ENCODE peak calls at places on chromosomes 4 and X, in ten cellular contexts. One of them, this sample, is unnamed.

GRCh38 chrX:154516655-154517100 is 646 bp upstream of the FAM3A start:
- DNase-seq in mucosa of descending colon: peak; percentile 43
- DNase-seq in AG04450: no peak
- DNase-seq in Karpas-422: no peak
- DNase-seq in transverse colon: no peak
- DNase-seq in A549: no peak
- DNase-seq in breast epithelium: no peak
- DNase-seq in OCI-LY7: no peak
- DNase-seq in thyroid gland: peak; percentile 20
- DNase-seq in psoas muscle: no peak
- DNase-seq in this sample: no peak

GRCh38 chr4:8050555-8051206 is 107.9 kb downstream of the ABLIM2 start:
- DNase-seq in mucosa of descending colon: peak; percentile 65
- DNase-seq in AG04450: no peak
- DNase-seq in Karpas-422: no peak
- DNase-seq in transverse colon: peak; percentile 58
- DNase-seq in A549: no peak
- DNase-seq in breast epithelium: peak; percentile 26
- DNase-seq in OCI-LY7: no peak
- DNase-seq in thyroid gland: peak; percentile 93
- DNase-seq in psoas muscle: peak; percentile 90
- DNase-seq in this sample: peak; percentile 80

GRCh38 chr4:76840972-76841473 is 56.9 kb downstream of the SOWAHB start:
- DNase-seq in mucosa of descending colon: no peak
- DNase-seq in AG04450: no peak
- DNase-seq in Karpas-422: no peak
- DNase-seq in transverse colon: no peak
- DNase-seq in A549: no peak
- DNase-seq in breast epithelium: no peak
- DNase-seq in OCI-LY7: no peak
- DNase-seq in thyroid gland: no peak
- DNase-seq in psoas muscle: no peak
- DNase-seq in this sample: no peak

GRCh38 chrX:101619336-101619735 is 1.5 kb upstream of the ARMCX6 start:
- DNase-seq in mucosa of descending colon: no peak
- DNase-seq in AG04450: no peak
- DNase-seq in Karpas-422: peak; percentile 49
- DNase-seq in transverse colon: no peak
- DNase-seq in A549: no peak
- DNase-seq in breast epithelium: no peak
- DNase-seq in OCI-LY7: peak; percentile 9
- DNase-seq in thyroid gland: peak; percentile 25
- DNase-seq in psoas muscle: no peak
- DNase-seq in this sample: no peak

GRCh38 chrX:134600714-134601113 is 57.6 kb downstream of the PLAC1 start:
- DNase-seq in mucosa of descending colon: no peak
- DNase-seq in AG04450: no peak
- DNase-seq in Karpas-422: no peak
- DNase-seq in transverse colon: no peak
- DNase-seq in A549: no peak
- DNase-seq in breast epithelium: no peak
- DNase-seq in OCI-LY7: no peak
- DNase-seq in thyroid gland: no peak
- DNase-seq in psoas muscle: no peak
- DNase-seq in this sample: no peak

GRCh38 chr4:8850074-8850829 is 21.4 kb downstream of the HMX1 start:
- DNase-seq in mucosa of descending colon: no peak
- DNase-seq in AG04450: no peak
- DNase-seq in Karpas-422: no peak
- DNase-seq in transverse colon: no peak
- DNase-seq in A549: no peak
- DNase-seq in breast epithelium: no peak
- DNase-seq in OCI-LY7: no peak
- DNase-seq in thyroid gland: no peak
- DNase-seq in psoas muscle: peak; percentile 23
- DNase-seq in this sample: peak; percentile 25

GRCh38 chrX:47745386-47745785 is 86.4 kb upstream of the UXT start:
- DNase-seq in mucosa of descending colon: peak; percentile 4
- DNase-seq in AG04450: no peak
- DNase-seq in Karpas-422: no peak
- DNase-seq in transverse colon: no peak
- DNase-seq in A549: no peak
- DNase-seq in breast epithelium: no peak
- DNase-seq in OCI-LY7: no peak
- DNase-seq in thyroid gland: no peak
- DNase-seq in psoas muscle: no peak
- DNase-seq in this sample: no peak

GRCh38 chr4:55021214-55021613 is 104.2 kb downstream of the KDR start:
- DNase-seq in mucosa of descending colon: no peak
- DNase-seq in AG04450: no peak
- DNase-seq in Karpas-422: no peak
- DNase-seq in transverse colon: no peak
- DNase-seq in A549: no peak
- DNase-seq in breast epithelium: no peak
- DNase-seq in OCI-LY7: no peak
- DNase-seq in thyroid gland: no peak
- DNase-seq in psoas muscle: no peak
- DNase-seq in this sample: no peak

GRCh38 chr4:153246446-153247115 is 42.3 kb downstream of the TRIM2 start:
- DNase-seq in mucosa of descending colon: peak; percentile 68
- DNase-seq in AG04450: no peak
- DNase-seq in Karpas-422: no peak
- DNase-seq in transverse colon: peak; percentile 55
- DNase-seq in A549: no peak
- DNase-seq in breast epithelium: no peak
- DNase-seq in OCI-LY7: no peak
- DNase-seq in thyroid gland: no peak
- DNase-seq in psoas muscle: no peak
- DNase-seq in this sample: no peak

GRCh38 chr4:7999695-8000094 is 60.0 kb upstream of the AFAP1 start:
- DNase-seq in mucosa of descending colon: no peak
- DNase-seq in AG04450: no peak
- DNase-seq in Karpas-422: no peak
- DNase-seq in transverse colon: no peak
- DNase-seq in A549: no peak
- DNase-seq in breast epithelium: no peak
- DNase-seq in OCI-LY7: no peak
- DNase-seq in thyroid gland: no peak
- DNase-seq in psoas muscle: peak; percentile 59
- DNase-seq in this sample: no peak

GRCh38 chr4:159220353-159220752 is 117.5 kb downstream of the RAPGEF2 start:
- DNase-seq in mucosa of descending colon: no peak
- DNase-seq in AG04450: no peak
- DNase-seq in Karpas-422: no peak
- DNase-seq in transverse colon: no peak
- DNase-seq in A549: no peak
- DNase-seq in breast epithelium: no peak
- DNase-seq in OCI-LY7: no peak
- DNase-seq in thyroid gland: no peak
- DNase-seq in psoas muscle: no peak
- DNase-seq in this sample: no peak

GRCh38 chr4:23368081-23368697 is 521.7 kb downstream of the PPARGC1A start:
- DNase-seq in mucosa of descending colon: peak; percentile 67
- DNase-seq in AG04450: no peak
- DNase-seq in Karpas-422: peak; percentile 59
- DNase-seq in transverse colon: peak; percentile 44
- DNase-seq in A549: no peak
- DNase-seq in breast epithelium: no peak
- DNase-seq in OCI-LY7: no peak
- DNase-seq in thyroid gland: peak; percentile 18
- DNase-seq in psoas muscle: no peak
- DNase-seq in this sample: no peak

GRCh38 chr4:70958681-70959080 is 34.8 kb upstream of the DCK start:
- DNase-seq in mucosa of descending colon: no peak
- DNase-seq in AG04450: peak; percentile 39
- DNase-seq in Karpas-422: no peak
- DNase-seq in transverse colon: no peak
- DNase-seq in A549: no peak
- DNase-seq in breast epithelium: no peak
- DNase-seq in OCI-LY7: no peak
- DNase-seq in thyroid gland: peak; percentile 29
- DNase-seq in psoas muscle: no peak
- DNase-seq in this sample: no peak

GRCh38 chr4:83855044-83855443 is 319.1 kb downstream of the GPAT3 start:
- DNase-seq in mucosa of descending colon: no peak
- DNase-seq in AG04450: peak; percentile 89
- DNase-seq in Karpas-422: no peak
- DNase-seq in transverse colon: no peak
- DNase-seq in A549: peak; percentile 47
- DNase-seq in breast epithelium: peak; percentile 18
- DNase-seq in OCI-LY7: no peak
- DNase-seq in thyroid gland: no peak
- DNase-seq in psoas muscle: no peak
- DNase-seq in this sample: no peak

GRCh38 chr4:128793859-128794667 is 15.4 kb upstream of the JADE1 start:
- DNase-seq in mucosa of descending colon: no peak
- DNase-seq in AG04450: no peak
- DNase-seq in Karpas-422: no peak
- DNase-seq in transverse colon: no peak
- DNase-seq in A549: no peak
- DNase-seq in breast epithelium: no peak
- DNase-seq in OCI-LY7: no peak
- DNase-seq in thyroid gland: no peak
- DNase-seq in psoas muscle: no peak
- DNase-seq in this sample: no peak

GRCh38 chr4:118969359-118969758 is 80.7 kb downstream of the SYNPO2 start:
- DNase-seq in mucosa of descending colon: peak; percentile 65
- DNase-seq in AG04450: no peak
- DNase-seq in Karpas-422: peak; percentile 64
- DNase-seq in transverse colon: peak; percentile 35
- DNase-seq in A549: peak; percentile 8
- DNase-seq in breast epithelium: peak; percentile 71
- DNase-seq in OCI-LY7: peak; percentile 4
- DNase-seq in thyroid gland: peak; percentile 51
- DNase-seq in psoas muscle: peak; percentile 72
- DNase-seq in this sample: no peak

DNA sequence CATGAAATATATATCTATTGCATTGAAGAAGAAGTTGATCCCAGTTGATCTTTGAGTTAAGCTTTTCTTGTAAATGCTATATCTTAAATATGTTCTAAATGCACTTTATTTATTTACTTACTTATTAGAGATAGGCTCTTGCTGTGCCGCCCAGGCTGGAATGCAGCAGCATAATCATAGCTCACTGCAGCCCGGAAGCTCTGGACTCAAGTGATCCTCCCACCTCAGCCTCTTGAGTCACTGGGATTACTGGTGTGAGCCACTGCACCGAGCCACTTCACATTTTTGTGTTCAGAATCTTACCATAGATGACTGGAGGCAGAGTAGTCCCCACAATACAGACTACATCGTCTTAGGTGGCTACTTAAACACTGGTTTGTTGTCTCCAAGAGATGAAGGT is 324.3 kb upstream of the SLIT2 start:
- DNase-seq in mucosa of descending colon: no peak
- DNase-seq in AG04450: no peak
- DNase-seq in Karpas-422: no peak
- DNase-seq in transverse colon: no peak
- DNase-seq in A549: no peak
- DNase-seq in breast epithelium: no peak
- DNase-seq in OCI-LY7: no peak
- DNase-seq in thyroid gland: peak; percentile 43
- DNase-seq in psoas muscle: no peak
- DNase-seq in this sample: no peak
- H3K9me3 ChIP-seq in mucosa of descending colon: no peaks in the 10 kb centered on the region
- H3K9me3 ChIP-seq in AG04450: no peaks in the 10 kb centered on the region
- H3K9me3 ChIP-seq in Karpas-422: peaks cover 18% of the 10 kb centered on the region
- H3K9me3 ChIP-seq in transverse colon: no peaks in the 10 kb centered on the region
- H3K9me3 ChIP-seq in A549: no peaks in the 10 kb centered on the region
- H3K9me3 ChIP-seq in breast epithelium: no peaks in the 10 kb centered on the region
- H3K9me3 ChIP-seq in OCI-LY7: no peaks in the 10 kb centered on the region
- H3K9me3 ChIP-seq in thyroid gland: no peaks in the 10 kb centered on the region
- H3K9me3 ChIP-seq in psoas muscle: no peaks in the 10 kb centered on the region
- H3K9me3 ChIP-seq in this sample: no peaks in the 10 kb centered on the region

DNA sequence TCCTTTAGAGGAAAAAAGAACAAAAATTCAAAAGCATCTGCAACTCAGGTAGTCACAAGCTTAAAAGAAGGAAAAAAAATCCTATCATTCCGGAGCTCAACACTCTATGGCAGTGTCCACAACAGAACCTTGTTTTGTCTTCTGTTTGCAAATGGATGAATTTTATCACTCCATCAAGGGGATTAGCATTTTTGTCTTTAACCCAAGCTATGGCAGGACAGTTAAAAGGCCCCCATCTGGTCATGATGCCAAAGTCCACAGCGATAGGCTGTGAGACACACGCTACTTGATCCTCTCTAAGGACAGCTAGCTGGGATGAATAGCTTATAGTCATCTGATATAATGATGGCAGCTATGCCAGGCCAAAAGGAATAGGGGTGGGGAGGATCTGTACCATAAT is 16.6 kb downstream of the AMER1 start:
- DNase-seq in mucosa of descending colon: no peak
- DNase-seq in AG04450: no peak
- DNase-seq in Karpas-422: no peak
- DNase-seq in transverse colon: no peak
- DNase-seq in A549: no peak
- DNase-seq in breast epithelium: no peak
- DNase-seq in OCI-LY7: no peak
- DNase-seq in thyroid gland: no peak
- DNase-seq in psoas muscle: no peak
- DNase-seq in this sample: no peak
- H3K9me3 ChIP-seq in mucosa of descending colon: no peaks in the 10 kb centered on the region
- H3K9me3 ChIP-seq in AG04450: no peaks in the 10 kb centered on the region
- H3K9me3 ChIP-seq in Karpas-422: no peaks in the 10 kb centered on the region
- H3K9me3 ChIP-seq in transverse colon: no peaks in the 10 kb centered on the region
- H3K9me3 ChIP-seq in A549: no peaks in the 10 kb centered on the region
- H3K9me3 ChIP-seq in breast epithelium: no peaks in the 10 kb centered on the region
- H3K9me3 ChIP-seq in OCI-LY7: no peaks in the 10 kb centered on the region
- H3K9me3 ChIP-seq in thyroid gland: no peaks in the 10 kb centered on the region
- H3K9me3 ChIP-seq in psoas muscle: no peaks in the 10 kb centered on the region
- H3K9me3 ChIP-seq in this sample: no peaks in the 10 kb centered on the region

GRCh38 chr4:453267-453666 is 45.7 kb downstream of the ZNF721 start:
- DNase-seq in mucosa of descending colon: no peak
- DNase-seq in AG04450: no peak
- DNase-seq in Karpas-422: no peak
- DNase-seq in transverse colon: no peak
- DNase-seq in A549: no peak
- DNase-seq in breast epithelium: no peak
- DNase-seq in OCI-LY7: no peak
- DNase-seq in thyroid gland: no peak
- DNase-seq in psoas muscle: no peak
- DNase-seq in this sample: no peak
- H3K9me3 ChIP-seq in mucosa of descending colon: peaks cover 100% of the 10 kb centered on the region
- H3K9me3 ChIP-seq in AG04450: peaks cover 68% of the 10 kb centered on the region
- H3K9me3 ChIP-seq in Karpas-422: peaks cover 69% of the 10 kb centered on the region
- H3K9me3 ChIP-seq in transverse colon: peaks cover 99% of the 10 kb centered on the region
- H3K9me3 ChIP-seq in A549: peaks cover 94% of the 10 kb centered on the region
- H3K9me3 ChIP-seq in breast epithelium: peaks cover 95% of the 10 kb centered on the region
- H3K9me3 ChIP-seq in OCI-LY7: peaks cover 80% of the 10 kb centered on the region
- H3K9me3 ChIP-seq in thyroid gland: peaks cover 3% of the 10 kb centered on the region
- H3K9me3 ChIP-seq in psoas muscle: peaks cover 97% of the 10 kb centered on the region
- H3K9me3 ChIP-seq in this sample: peaks cover 100% of the 10 kb centered on the region

GRCh38 chr4:422587-422986 is 76.4 kb downstream of the ZNF721 start:
- DNase-seq in mucosa of descending colon: no peak
- DNase-seq in AG04450: no peak
- DNase-seq in Karpas-422: no peak
- DNase-seq in transverse colon: no peak
- DNase-seq in A549: no peak
- DNase-seq in breast epithelium: no peak
- DNase-seq in OCI-LY7: no peak
- DNase-seq in thyroid gland: no peak
- DNase-seq in psoas muscle: no peak
- DNase-seq in this sample: no peak
- H3K9me3 ChIP-seq in mucosa of descending colon: peaks cover 99% of the 10 kb centered on the region
- H3K9me3 ChIP-seq in AG04450: peaks cover 54% of the 10 kb centered on the region
- H3K9me3 ChIP-seq in Karpas-422: peaks cover 54% of the 10 kb centered on the region
- H3K9me3 ChIP-seq in transverse colon: peaks cover 98% of the 10 kb centered on the region
- H3K9me3 ChIP-seq in A549: peaks cover 81% of the 10 kb centered on the region
- H3K9me3 ChIP-seq in breast epithelium: peaks cover 87% of the 10 kb centered on the region
- H3K9me3 ChIP-seq in OCI-LY7: peaks cover 38% of the 10 kb centered on the region
- H3K9me3 ChIP-seq in thyroid gland: no peaks in the 10 kb centered on the region
- H3K9me3 ChIP-seq in psoas muscle: peaks cover 100% of the 10 kb centered on the region
- H3K9me3 ChIP-seq in this sample: peaks cover 100% of the 10 kb centered on the region

GRCh38 chr4:161952382-161952781 is 211.4 kb downstream of the FSTL5 start:
- DNase-seq in mucosa of descending colon: no peak
- DNase-seq in AG04450: no peak
- DNase-seq in Karpas-422: no peak
- DNase-seq in transverse colon: no peak
- DNase-seq in A549: no peak
- DNase-seq in breast epithelium: no peak
- DNase-seq in OCI-LY7: no peak
- DNase-seq in thyroid gland: no peak
- DNase-seq in psoas muscle: no peak
- DNase-seq in this sample: no peak
- H3K9me3 ChIP-seq in mucosa of descending colon: no peaks in the 10 kb centered on the region
- H3K9me3 ChIP-seq in AG04450: peaks cover 3% of the 10 kb centered on the region
- H3K9me3 ChIP-seq in Karpas-422: peaks cover 42% of the 10 kb centered on the region
- H3K9me3 ChIP-seq in transverse colon: no peaks in the 10 kb centered on the region
- H3K9me3 ChIP-seq in A549: no peaks in the 10 kb centered on the region
- H3K9me3 ChIP-seq in breast epithelium: no peaks in the 10 kb centered on the region
- H3K9me3 ChIP-seq in OCI-LY7: no peaks in the 10 kb centered on the region
- H3K9me3 ChIP-seq in thyroid gland: no peaks in the 10 kb centered on the region
- H3K9me3 ChIP-seq in psoas muscle: no peaks in the 10 kb centered on the region
- H3K9me3 ChIP-seq in this sample: no peaks in the 10 kb centered on the region